ENCODE peak calls at places on chromosomes 7 and 10, in six cellular contexts. S is colonic mucosa, Z is lung, K is uterus, A is endodermal cell, J is fibroblast of mammary gland. U is an unnamed sample.

GRCh38 chr10:97573672-97574071 is 1.1 kb downstream of the ANKRD2 start:
- DNase-seq in S (no peak), Z (no peak), K (no peak), A (no peak), J (no peak), U (no peak)

GRCh38 chr10:78313636-78314035 is 280.0 kb downstream of the RPS24 start:
- DNase-seq in S (peak), Z (no peak), K (peak), A (peak), J (no peak), U (no peak)

GRCh38 chr7:139034336-139034735 is 1.5 kb downstream of the ZC3HAV1L start:
- DNase-seq in S (no peak), Z (no peak), K (no peak), A (no peak), J (peak), U (no peak)

GRCh38 chr7:15352807-15353206 is 209.0 kb downstream of the AGMO start:
- DNase-seq in S (no peak), Z (no peak), K (no peak), A (no peak), J (no peak), U (no peak)

GRCh38 chr10:71257292-71257997 is 45.1 kb downstream of the UNC5B start:
- DNase-seq in S (no peak), Z (no peak), K (no peak), A (no peak), J (no peak), U (no peak)

GRCh38 chr7:93279541-93279940 is 47.4 kb downstream of the VPS50 start:
- DNase-seq in S (no peak), Z (no peak), K (no peak), A (no peak), J (no peak), U (peak)

GRCh38 chr10:33616921-33617320 is 282.5 kb upstream of the NRP1 start:
- DNase-seq in S (no peak), Z (no peak), K (no peak), A (no peak), J (peak), U (peak)

GRCh38 chr7:101410743-101411476 is 48.2 kb downstream of the COL26A1 start:
- DNase-seq in S (peak), Z (no peak), K (no peak), A (peak), J (peak), U (no peak)

GRCh38 chr7:7254908-7255307 is 72.6 kb downstream of the C1GALT1 start:
- DNase-seq in S (no peak), Z (no peak), K (no peak), A (no peak), J (no peak), U (no peak)

GRCh38 chr7:141649137-141649864 is 52.7 kb downstream of the DENND11 start:
- DNase-seq in S (no peak), Z (no peak), K (no peak), A (no peak), J (peak), U (no peak)

GRCh38 chr10:67665491-67665890 is 30.5 kb downstream of the CTNNA3 start:
- DNase-seq in S (no peak), Z (no peak), K (no peak), A (peak), J (no peak), U (no peak)

GRCh38 chr10:97196213-97197029 is 10.7 kb upstream of the SLIT1 start:
- DNase-seq in S (peak), Z (peak), K (peak), A (peak), J (peak), U (peak)

GRCh38 chr7:100465702-100466311 is 1.7 kb upstream of the SPACDR start:
- DNase-seq in S (peak), Z (peak), K (peak), A (peak), J (peak), U (peak)

GRCh38 chr10:73641272-73642060 is at the start of gene MYOZ1:
- DNase-seq in S (no peak), Z (no peak), K (no peak), A (no peak), J (no peak), U (no peak)

DNA sequence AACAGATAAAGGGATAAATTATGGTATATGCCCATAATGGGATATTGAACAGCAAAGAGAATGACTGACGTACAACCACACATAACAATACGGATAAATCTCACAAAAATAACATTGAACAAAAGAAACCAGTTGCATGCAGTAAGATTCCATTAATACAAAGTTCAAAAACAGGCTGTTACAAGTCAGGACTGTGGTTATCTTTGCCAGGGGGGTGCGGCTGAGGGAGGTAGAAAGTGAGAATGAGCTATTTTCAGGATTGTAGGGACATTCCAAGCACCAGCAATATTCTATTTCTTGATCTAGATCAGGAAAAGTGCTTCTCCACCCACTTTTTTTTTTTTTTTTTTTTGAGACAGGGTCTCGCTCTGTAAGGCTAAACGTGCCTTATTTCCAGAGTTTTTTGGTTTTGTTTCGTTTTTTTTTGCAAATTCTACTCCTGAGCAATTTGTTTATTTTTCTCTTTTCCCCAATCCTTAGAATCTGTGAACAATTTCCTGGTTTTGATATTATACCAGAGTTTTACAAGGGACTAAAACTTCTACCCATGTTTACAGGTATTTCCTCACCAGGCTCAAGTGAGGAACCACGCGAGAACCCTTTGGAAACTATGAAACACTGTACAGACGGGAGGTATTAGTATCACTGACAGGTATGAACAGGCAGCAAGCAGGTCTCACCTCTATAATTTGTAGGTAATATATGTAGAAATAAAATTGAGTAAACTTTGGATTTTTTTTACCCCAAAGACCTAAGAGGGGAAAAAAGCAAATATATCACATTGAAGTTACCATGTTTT is 9.9 kb downstream of the SMURF1 start:
- DNase-seq in S (no peak), Z (no peak), K (no peak), A (no peak), J (no peak), U (no peak)
- H3K4me3 ChIP-seq in S (no peak), Z (no peak), K (no peak), A (no peak), J (no peak), U (no peak)

GRCh38 chr7:150926066-150926465 is 52.1 kb downstream of the KCNH2 start:
- DNase-seq in S (no peak), Z (no peak), K (no peak), A (no peak), J (no peak), U (no peak)
- TF ChIP-seq CTCF in S (no peak), Z (no peak), K (no peak), A (no peak), J (no peak), U (no peak)

GRCh38 chr10:87868277-87868676 is 4.9 kb downstream of the PTEN start:
- DNase-seq in S (no peak), Z (no peak), K (no peak), A (no peak), J (no peak), U (peak)
- H3K4me3 ChIP-seq in S (peak), Z (no peak), K (peak), A (peak), J (peak), U (peak)

GRCh38 chr7:107579881-107580715 is at the start of gene BCAP29:
- DNase-seq in S (peak), Z (peak), K (peak), A (peak), J (peak), U (peak)
- TF ChIP-seq CTCF in S (no peak), Z (no peak), K (peak), A (peak), J (peak), U (peak)

GRCh38 chr10:116688241-116688711 is 54.1 kb downstream of the HSPA12A start:
- DNase-seq in S (no peak), Z (no peak), K (peak), A (peak), J (peak), U (peak)
- H3K4me3 ChIP-seq in S (no peak), Z (no peak), K (no peak), A (no peak), J (peak), U (no peak)

DNA sequence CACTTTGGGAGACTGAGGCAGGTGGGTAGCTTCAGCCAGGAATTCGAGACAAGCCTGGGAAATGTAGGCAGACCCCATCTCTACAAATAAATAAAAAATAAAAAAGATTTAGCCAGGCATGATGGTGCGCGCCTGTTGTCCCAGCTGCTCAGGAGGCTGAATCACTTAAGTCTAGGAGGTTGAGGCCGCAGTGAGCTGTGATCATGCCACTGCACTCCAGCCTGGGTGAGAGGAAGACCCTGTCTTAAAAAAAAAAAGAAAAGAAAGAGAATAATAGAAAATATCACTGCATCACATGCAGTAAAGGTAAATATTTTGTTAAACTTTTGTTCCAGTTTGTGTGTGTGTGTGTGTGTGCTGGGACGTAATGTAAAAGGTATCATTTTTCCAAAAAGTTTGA is 3.0 kb downstream of the STRIP2 start:
- DNase-seq in S (no peak), Z (no peak), K (no peak), A (no peak), J (no peak), U (no peak)
- TF ChIP-seq CTCF in S (no peak), Z (no peak), K (no peak), A (no peak), J (no peak), U (no peak)